ENCODE peak calls at places on chromosomes 3 and 15, in nine cellular contexts. B, O, W, Q, D, V, H, N and Y are unnamed samples.

GRCh38 chr3:112963683-112964082 is 11.2 kb downstream of the CD200R1 start:
- DNase-seq in N (no peak), O (no peak), D (no peak), B (no peak), Q (no peak), W (no peak), H (no peak), V (no peak), Y (no peak)

GRCh38 chr3:55860040-55860439 is 372.9 kb upstream of the WNT5A start:
- DNase-seq in Q (no peak), N (no peak), D (no peak), W (no peak), H (peak; percentile 27), V (no peak), B (no peak), O (no peak), Y (no peak)

GRCh38 chr3:159252772-159253384 is 451.0 kb downstream of the MFSD1 start:
- DNase-seq in W (no peak), Q (peak; percentile 22), N (peak; percentile 32), B (peak; percentile 12), O (peak; percentile 64), H (peak; percentile 41), D (no peak), V (no peak), Y (peak; percentile 71)

GRCh38 chr15:76431936-76432335 is 95.4 kb downstream of the ISL2 start:
- DNase-seq in D (no peak), W (no peak), V (no peak), H (no peak), O (peak; percentile 65), N (peak; percentile 25), Q (peak; percentile 31), B (no peak), Y (no peak)

GRCh38 chr3:25592510-25592968 is 72.2 kb downstream of the TOP2B start:
- DNase-seq in O (peak; percentile 89), Q (peak; percentile 62), N (peak; percentile 90), H (peak; percentile 82), V (peak; percentile 31), D (no peak), W (no peak), B (no peak), Y (peak; percentile 76)

GRCh38 chr3:48879994-48880377 is 18.7 kb downstream of the SLC25A20 start:
- DNase-seq in W (no peak), V (no peak), O (no peak), H (no peak), D (no peak), N (no peak), Q (no peak), B (no peak), Y (no peak)

GRCh38 chr15:56965614-56966013 is 47.2 kb downstream of the TCF12 start:
- DNase-seq in H (no peak), O (peak; percentile 62), V (no peak), N (no peak), W (no peak), Q (no peak), D (no peak), B (no peak), Y (no peak)

GRCh38 chr15:79185199-79185598 is 94.6 kb upstream of the RASGRF1 start:
- DNase-seq in V (peak; percentile 78), N (peak; percentile 11), D (no peak), W (no peak), B (no peak), O (no peak), Q (no peak), H (no peak), Y (no peak)

GRCh38 chr3:13141991-13142412 is 68.8 kb upstream of the IQSEC1 start:
- DNase-seq in W (no peak), N (peak; percentile 54), H (peak; percentile 78), V (peak; percentile 84), O (peak; percentile 30), Q (peak; percentile 41), B (no peak), D (no peak), Y (peak; percentile 27)

GRCh38 chr3:136350132-136350531 is 100.0 kb downstream of the PCCB start:
- DNase-seq in O (peak; percentile 76), Q (peak; percentile 77), D (no peak), N (peak; percentile 94), W (no peak), B (no peak), V (no peak), H (peak; percentile 39), Y (peak; percentile 84)

GRCh38 chr3:175456496-175456895 is 597.4 kb downstream of the NAALADL2 start:
- DNase-seq in V (no peak), B (no peak), D (no peak), H (no peak), W (no peak), Q (no peak), N (no peak), O (peak; percentile 68), Y (peak; percentile 82)

GRCh38 chr3:50194903-50195500 is 3.6 kb downstream of the GNAT1 start:
- DNase-seq in H (peak; percentile 52), O (no peak), N (no peak), D (no peak), W (no peak), Q (no peak), B (no peak), V (peak; percentile 72), Y (peak; percentile 14)

GRCh38 chr15:54660356-54660755 is 536.4 kb downstream of the RSL24D1 start:
- DNase-seq in B (no peak), W (no peak), N (no peak), Q (no peak), O (peak; percentile 9), H (no peak), D (no peak), V (no peak), Y (peak; percentile 0)

GRCh38 chr3:11717768-11718581 is 74.3 kb upstream of the VGLL4 start:
- DNase-seq in O (peak; percentile 75), N (peak; percentile 35), V (no peak), B (no peak), Q (peak; percentile 12), H (peak; percentile 35), D (no peak), W (no peak), Y (peak; percentile 56)

GRCh38 chr3:100023150-100023549 is 91.2 kb downstream of the FILIP1L start:
- DNase-seq in N (no peak), V (no peak), O (peak; percentile 87), W (no peak), H (no peak), Q (no peak), D (no peak), B (peak; percentile 72), Y (no peak)

GRCh38 chr3:82633319-82633718 is 871.9 kb upstream of the GBE1 start:
- DNase-seq in Q (no peak), D (no peak), O (no peak), H (no peak), V (no peak), W (no peak), N (no peak), B (no peak), Y (no peak)

GRCh38 chr15:56832125-56832524 is 86.3 kb upstream of the TCF12 start:
- DNase-seq in H (peak; percentile 10), N (no peak), D (no peak), W (no peak), V (no peak), B (no peak), Q (no peak), O (no peak), Y (peak; percentile 10)

GRCh38 chr3:70919661-70920060 is 607.2 kb upstream of the MDFIC2 start:
- DNase-seq in V (no peak), N (no peak), Q (no peak), H (no peak), D (no peak), W (no peak), B (no peak), O (no peak), Y (no peak)

GRCh38 chr3:78809941-78810340 is 957.9 kb downstream of the ROBO1 start:
- DNase-seq in W (no peak), O (no peak), V (no peak), H (peak; percentile 11), N (no peak), D (no peak), Q (no peak), B (no peak), Y (no peak)

GRCh38 chr3:195893916-195894315 is 14.4 kb downstream of the TNK2 start:
- DNase-seq in B (no peak), O (no peak), N (no peak), W (no peak), H (no peak), Q (no peak), V (no peak), D (no peak), Y (no peak)

GRCh38 chr3:143016321-143016972 is 15.1 kb downstream of the U2SURP start:
- DNase-seq in Q (no peak), W (no peak), B (no peak), N (no peak), H (no peak), O (peak; percentile 17), D (no peak), V (no peak), Y (peak; percentile 48)

GRCh38 chr3:120448707-120449650 is 1.8 kb downstream of the FSTL1 start:
- DNase-seq in O (peak; percentile 92), V (no peak), W (no peak), H (peak; percentile 38), B (no peak), Q (peak; percentile 44), N (peak; percentile 54), D (no peak), Y (peak; percentile 76)

GRCh38 chr3:194285024-194285858 is 65.9 kb downstream of the CPN2 start:
- DNase-seq in D (no peak), W (no peak), B (no peak), Q (no peak), V (peak; percentile 4), H (no peak), N (no peak), O (peak; percentile 21), Y (peak; percentile 69)

GRCh38 chr3:123535580-123535979 is 49.3 kb downstream of the HACD2 start:
- DNase-seq in O (peak; percentile 84), B (no peak), H (no peak), N (peak; percentile 70), D (no peak), V (no peak), Q (no peak), W (no peak), Y (peak; percentile 62)

GRCh38 chr3:178602864-178603263 is 66.6 kb downstream of the KCNMB2 start:
- DNase-seq in D (no peak), H (no peak), B (no peak), Q (no peak), N (no peak), W (no peak), O (peak; percentile 42), V (no peak), Y (peak; percentile 35)